ENCODE peak calls at places on chromosomes 2 and 18, in seven cellular contexts. R is A549, A is tibial nerve, U is progenitor cell of endocrine pancreas, N is H1, G is Peyer's patch, F is brain microvascular endothelial cell. S is an unnamed sample.

GRCh38 chr18:31101148-31102019 is 837 bp downstream of the DSC2 start:
- DNase-seq in U (peak), A (peak), G (peak), N (peak), F (no peak), R (peak), S (peak)

GRCh38 chr2:36456227-36456788 is 100.7 kb downstream of the CRIM1 start:
- DNase-seq in F (peak), U (no peak), A (peak), R (no peak), N (no peak), G (peak), S (no peak)

GRCh38 chr2:222169346-222169745 is 129.5 kb downstream of the PAX3 start:
- DNase-seq in R (no peak), F (no peak), N (no peak), U (no peak), G (no peak), A (no peak), S (no peak)

GRCh38 chr18:66752733-66753132 is 148.8 kb upstream of the CDH19 start:
- DNase-seq in N (no peak), A (no peak), R (no peak), F (no peak), G (no peak), U (no peak), S (no peak)

GRCh38 chr2:74706741-74707140 is 52.7 kb downstream of the SEMA4F start:
- DNase-seq in N (no peak), F (no peak), R (no peak), G (no peak), U (no peak), A (no peak), S (no peak)

GRCh38 chr2:97718942-97719341 is 5.6 kb downstream of the ZAP70 start:
- DNase-seq in G (peak), A (no peak), F (no peak), U (no peak), N (no peak), R (no peak), S (no peak)

GRCh38 chr2:168731002-168731401 is 71.4 kb upstream of the NOSTRIN start:
- DNase-seq in F (no peak), U (no peak), A (no peak), R (no peak), N (no peak), G (no peak), S (no peak)

GRCh38 chr2:121944072-121944829 is 188.8 kb downstream of the TSN start:
- DNase-seq in N (no peak), R (peak), F (peak), A (no peak), U (no peak), G (no peak), S (no peak)

GRCh38 chr18:50441518-50441917 is 66.7 kb downstream of the SKA1 start:
- DNase-seq in A (no peak), F (no peak), G (no peak), U (no peak), R (no peak), N (no peak), S (no peak)

GRCh38 chr2:167924556-167924955 is 322.8 kb downstream of the STK39 start:
- DNase-seq in G (no peak), A (no peak), R (no peak), F (no peak), U (no peak), N (no peak), S (no peak)

GRCh38 chr2:7567646-7568045 is 650.4 kb downstream of the RNF144A start:
- DNase-seq in A (no peak), R (no peak), G (no peak), N (no peak), U (no peak), F (no peak), S (no peak)

GRCh38 chr2:17573085-17573805 is 32.7 kb downstream of the VSNL1 start:
- DNase-seq in F (no peak), A (no peak), R (no peak), U (no peak), N (no peak), G (no peak), S (no peak)

GRCh38 chr2:2291500-2292260 is 39.4 kb downstream of the MYT1L start:
- DNase-seq in R (peak), G (no peak), U (peak), F (no peak), N (peak), A (no peak), S (peak)

GRCh38 chr2:74554821-74555531 is 456 bp downstream of the DOK1 start:
- DNase-seq in R (no peak), A (no peak), F (peak), U (peak), G (peak), N (peak), S (peak)

GRCh38 chr18:59966913-59967312 is 67.1 kb downstream of the PMAIP1 start:
- DNase-seq in U (no peak), A (no peak), G (no peak), R (no peak), N (no peak), F (no peak), S (no peak)

GRCh38 chr2:152336854-152337510 is 2.0 kb downstream of the FMNL2 start:
- DNase-seq in G (peak), N (peak), R (no peak), F (peak), A (peak), U (no peak), S (no peak)

GRCh38 chr2:70746076-70746475 is 21.9 kb downstream of the ADD2 start:
- DNase-seq in N (no peak), G (no peak), A (no peak), F (no peak), U (no peak), R (no peak), S (no peak)

GRCh38 chr2:41695714-41696113 is 352.1 kb upstream of the PKDCC start:
- DNase-seq in G (no peak), A (no peak), R (no peak), F (no peak), N (no peak), U (no peak), S (no peak)

GRCh38 chr2:41779873-41780272 is 267.9 kb upstream of the PKDCC start:
- DNase-seq in R (no peak), F (no peak), G (no peak), N (no peak), U (no peak), A (no peak), S (no peak)

GRCh38 chr18:65039578-65039977 is 711.2 kb upstream of the CDH7 start:
- DNase-seq in F (no peak), R (no peak), N (no peak), G (no peak), U (no peak), A (no peak), S (no peak)

GRCh38 chr18:32201936-32202335 is 12.1 kb downstream of the MEP1B start:
- DNase-seq in G (peak), F (no peak), N (no peak), A (no peak), U (no peak), R (no peak), S (no peak)

GRCh38 chr2:236257575-236257974 is 6.6 kb downstream of the ASB18 start:
- DNase-seq in F (no peak), R (no peak), U (no peak), N (no peak), A (no peak), G (no peak), S (no peak)

GRCh38 chr2:217393585-217394032 is 533.7 kb upstream of the TNP1 start:
- DNase-seq in N (no peak), R (no peak), F (no peak), G (no peak), A (peak), U (no peak), S (no peak)

GRCh38 chr2:168849610-168850009 is 40.6 kb downstream of the SPC25 start:
- DNase-seq in F (peak), N (no peak), U (no peak), R (no peak), A (no peak), G (peak), S (no peak)

GRCh38 chr2:220660277-220661155 is 911.6 kb downstream of the EPHA4 start:
- DNase-seq in A (no peak), N (no peak), U (no peak), G (no peak), R (no peak), F (no peak), S (no peak)

GRCh38 chr2:216319771-216320170 is 52.5 kb downstream of the MARCHF4 start:
- DNase-seq in A (no peak), U (no peak), R (no peak), N (no peak), F (peak), G (no peak), S (no peak)

GRCh38 chr2:26243643-26244478 is 571 bp downstream of the HADHA start:
- DNase-seq in F (peak), A (no peak), R (peak), N (no peak), U (no peak), G (no peak), S (no peak)

GRCh38 chr2:29309090-29310054 is 194.2 kb downstream of the CLIP4 start:
- DNase-seq in N (peak), G (no peak), A (no peak), U (peak), F (peak), R (peak), S (no peak)

GRCh38 chr2:43305006-43305405 is 78.6 kb upstream of the ZFP36L2 start:
- DNase-seq in G (no peak), F (no peak), R (no peak), U (no peak), A (no peak), N (no peak), S (no peak)

DNA sequence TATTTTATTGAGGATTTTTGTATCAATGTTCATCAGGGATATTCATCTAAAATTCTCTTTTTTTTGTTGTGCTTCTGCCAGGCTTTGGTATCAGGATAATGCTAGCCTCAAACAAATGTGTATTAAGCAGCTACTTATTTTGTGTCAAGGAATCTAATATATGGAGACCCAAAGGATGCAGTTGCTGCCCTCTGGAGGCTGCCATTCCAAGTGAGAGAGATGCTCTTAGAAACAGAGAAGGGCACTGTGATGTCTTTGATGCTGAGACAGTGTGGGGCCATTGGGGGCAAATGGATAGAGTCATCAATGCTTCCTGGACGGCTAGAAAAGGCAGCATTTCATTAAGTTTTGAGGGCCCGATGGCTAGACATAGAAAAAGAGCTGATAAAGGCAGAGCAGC is 292.6 kb downstream of the SETBP1 start:
- DNase-seq in F (peak), R (no peak), U (no peak), G (no peak), N (no peak), A (no peak), S (no peak)
- TF ChIP-seq CTCF in F (peak), R (no peak), U (no peak), G (no peak), N (peak), A (no peak), S (no peak)

GRCh38 chr2:27409321-27410073 is at the start of gene PPM1G:
- DNase-seq in R (peak), A (peak), U (peak), N (peak), G (peak), F (peak), S (peak)

GRCh38 chr2:27412419-27413152 is 3.2 kb upstream of the PPM1G start:
- DNase-seq in F (no peak), R (no peak), U (no peak), A (no peak), N (no peak), G (no peak), S (no peak)

GRCh38 chr2:27408601-27409320 is 630 bp downstream of the PPM1G start:
- DNase-seq in F (no peak), A (no peak), U (no peak), N (no peak), G (no peak), R (peak), S (no peak)

GRCh38 chr2:27407798-27408491 is 1.4 kb downstream of the PPM1G start:
- DNase-seq in A (no peak), G (no peak), F (no peak), N (peak), U (peak), R (peak), S (no peak)
- TF ChIP-seq CTCF in A (peak), G (peak), F (peak), N (peak), U (peak), R (peak), S (peak)

DNA sequence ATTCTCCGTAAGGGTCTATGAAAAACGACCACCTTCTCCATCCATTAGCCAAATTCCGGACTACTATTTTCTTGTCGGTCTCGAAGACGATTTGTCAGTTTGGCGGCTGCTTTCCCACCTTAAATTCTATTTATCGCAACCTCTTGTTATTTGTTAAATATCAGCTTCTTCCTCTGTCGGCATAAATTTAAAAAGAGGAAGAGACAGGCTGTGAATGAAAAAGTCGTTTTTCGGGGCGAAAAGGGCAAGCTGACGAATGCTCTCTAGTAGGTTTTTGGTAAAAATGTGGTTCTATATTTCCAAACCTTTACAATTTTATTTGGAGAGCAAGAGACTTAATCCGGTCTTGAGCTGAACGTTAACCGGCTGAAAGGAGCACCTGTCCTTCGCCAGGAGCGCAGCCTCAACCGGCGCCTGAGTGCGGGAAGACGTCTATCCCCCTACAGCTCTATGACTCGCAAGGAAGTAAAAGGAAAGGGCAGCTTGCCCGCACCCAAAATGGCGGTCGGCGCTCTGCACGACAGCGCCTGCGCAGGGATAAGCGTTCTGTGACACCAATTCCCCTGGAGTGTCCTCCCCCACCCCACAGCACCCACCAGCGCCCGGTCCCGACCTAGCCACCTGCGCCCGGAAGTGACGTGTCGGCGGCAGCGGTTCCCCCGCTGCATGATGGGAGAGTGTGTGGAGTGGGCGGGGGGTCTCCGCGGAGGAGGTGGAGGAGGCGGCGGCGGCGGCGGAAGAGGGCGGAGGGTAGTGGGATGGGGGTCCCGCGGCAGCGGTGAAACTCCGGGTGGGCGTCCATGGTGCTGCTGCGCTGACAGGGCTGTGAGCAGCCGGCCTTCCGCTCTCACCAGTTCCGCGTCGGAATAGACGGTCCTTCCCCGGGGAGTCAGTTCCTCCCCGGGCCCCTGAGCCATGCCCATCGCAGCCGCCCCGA is at the start of gene AFTPH:
- DNase-seq in N (peak), R (peak), U (peak), A (peak), G (peak), F (peak), S (peak)
- TF ChIP-seq CTCF in N (no peak), R (no peak), U (no peak), A (peak), G (no peak), F (no peak), S (no peak)

DNA sequence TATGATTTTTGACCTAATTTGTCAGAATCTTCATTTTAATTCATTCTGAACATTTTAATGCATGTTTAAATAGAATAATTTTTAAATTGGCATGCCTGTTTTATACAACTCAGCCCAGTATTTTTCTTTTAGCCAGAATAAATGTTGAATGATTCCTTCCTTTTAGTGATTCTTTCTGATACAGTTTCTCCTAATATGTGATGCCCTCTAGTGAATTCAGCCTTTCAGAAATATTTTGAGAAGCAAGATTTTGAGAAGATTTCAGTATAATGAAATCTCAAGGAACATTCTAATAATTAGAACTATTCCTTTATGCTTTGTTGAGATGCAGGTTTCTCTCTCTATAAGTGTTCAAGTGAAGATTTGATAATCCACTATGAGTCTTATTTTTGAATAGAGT is 28.5 kb downstream of the LCLAT1 start:
- DNase-seq in U (no peak), A (no peak), R (no peak), N (no peak), G (no peak), F (no peak), S (no peak)
- TF ChIP-seq CTCF in U (no peak), A (no peak), R (peak), N (no peak), G (no peak), F (no peak), S (no peak)

GRCh38 chr18:48770243-48770642 is 180.5 kb downstream of the SMAD7 start:
- DNase-seq in U (no peak), F (no peak), G (no peak), A (no peak), N (no peak), R (no peak), S (no peak)

GRCh38 chr18:48771641-48772380 is 179.0 kb downstream of the SMAD7 start:
- DNase-seq in U (no peak), G (no peak), R (no peak), N (no peak), F (no peak), A (no peak), S (peak)

GRCh38 chr18:48767090-48767670 is 183.6 kb downstream of the SMAD7 start:
- DNase-seq in G (no peak), F (peak), A (no peak), U (no peak), R (no peak), N (no peak), S (no peak)

GRCh38 chr18:48766487-48766886 is 184.3 kb downstream of the SMAD7 start:
- DNase-seq in N (no peak), F (no peak), G (no peak), R (no peak), A (no peak), U (no peak), S (no peak)

GRCh38 chr18:48769006-48769646 is 181.6 kb downstream of the SMAD7 start:
- DNase-seq in G (no peak), N (no peak), R (no peak), A (no peak), U (no peak), F (no peak), S (no peak)
- TF ChIP-seq CTCF in G (no peak), N (no peak), R (no peak), A (no peak), U (no peak), F (peak), S (no peak)

GRCh38 chr2:66573866-66574265 is 138.9 kb downstream of the MEIS1 start:
- DNase-seq in U (no peak), G (no peak), F (no peak), R (no peak), N (peak), A (no peak), S (no peak)

GRCh38 chr2:66574701-66575624 is 140.0 kb downstream of the MEIS1 start:
- DNase-seq in G (no peak), N (peak), R (peak), A (no peak), U (peak), F (peak), S (peak)

GRCh38 chr2:66576381-66577330 is 141.7 kb downstream of the MEIS1 start:
- DNase-seq in G (peak), N (peak), F (no peak), R (peak), U (peak), A (no peak), S (peak)

GRCh38 chr2:66577331-66578041 is 142.6 kb downstream of the MEIS1 start:
- DNase-seq in A (no peak), F (no peak), U (peak), G (no peak), N (peak), R (peak), S (no peak)

GRCh38 chr2:66575625-66576371 is 140.9 kb downstream of the MEIS1 start:
- DNase-seq in G (peak), N (no peak), A (no peak), R (peak), U (peak), F (no peak), S (no peak)
- TF ChIP-seq CTCF in G (no peak), N (no peak), A (peak), R (no peak), U (peak), F (no peak), S (no peak)

GRCh38 chr2:9950521-9951271 is 797 bp upstream of the GRHL1 start:
- DNase-seq in U (peak), A (no peak), R (peak), N (peak), G (no peak), F (no peak), S (peak)
- TF ChIP-seq CTCF in U (peak), A (no peak), R (no peak), N (no peak), G (no peak), F (no peak), S (no peak)